ENCODE peak calls at places on chromosomes 13 and 19, in eight cellular contexts. N is hepatocyte, I is mesothelial cell of epicardium, G is GM12865, B is adrenal gland, L is AG09309, M is body of pancreas, A is ascending aorta. J is an unnamed sample.

GRCh38 chr13:65829241-65830008 is 1400.7 kb downstream of the PCDH9 start:
- DNase-seq in N (no peak), I (no peak), G (no peak), B (no peak), L (no peak), M (no peak), A (no peak), J (no peak)

GRCh38 chr13:27425151-27425917 is 915 bp downstream of the GTF3A start:
- DNase-seq in N (no peak), I (no peak), G (peak; percentile 17), B (peak; percentile 41), L (no peak), M (no peak), A (no peak), J (no peak)

GRCh38 chr13:64778002-64778401 is 2452.1 kb downstream of the PCDH9 start:
- DNase-seq in N (no peak), I (no peak), G (no peak), B (no peak), L (no peak), M (no peak), A (no peak), J (no peak)

GRCh38 chr13:94427313-94427712 is 52.2 kb downstream of the DCT start:
- DNase-seq in N (no peak), I (no peak), G (no peak), B (no peak), L (no peak), M (no peak), A (no peak), J (no peak)

GRCh38 chr19:1862424-1863307 is 713 bp downstream of the KLF16 start:
- DNase-seq in N (peak; percentile 75), I (no peak), G (peak; percentile 60), B (no peak), L (no peak), M (no peak), A (no peak), J (no peak)

GRCh38 chr19:1811472-1811894 is 593 bp downstream of the ATP8B3 start:
- DNase-seq in N (peak; percentile 87), I (no peak), G (no peak), B (peak; percentile 93), L (no peak), M (peak; percentile 80), A (peak; percentile 63), J (peak; percentile 63)

GRCh38 chr19:313169-313987 is 22.2 kb upstream of the PLPP2 start:
- DNase-seq in N (no peak), I (no peak), G (no peak), B (no peak), L (no peak), M (no peak), A (no peak), J (no peak)

GRCh38 chr13:27794075-27794691 is 1.9 kb downstream of the GSX1 start:
- DNase-seq in N (no peak), I (no peak), G (no peak), B (no peak), L (no peak), M (no peak), A (no peak), J (no peak)

GRCh38 chr13:110262082-110262436 is 44.9 kb downstream of the COL4A1 start:
- DNase-seq in N (no peak), I (no peak), G (no peak), B (no peak), L (no peak), M (no peak), A (no peak), J (no peak)

GRCh38 chr19:662962-663681 is at the start of gene RNF126:
- DNase-seq in N (peak; percentile 96), I (peak; percentile 84), G (peak; percentile 97), B (peak; percentile 92), L (peak; percentile 51), M (peak; percentile 95), A (peak; percentile 66), J (peak; percentile 82)

GRCh38 chr13:90107658-90108057 is 1239.8 kb upstream of the MIR17HG start:
- DNase-seq in N (no peak), I (no peak), G (no peak), B (no peak), L (no peak), M (no peak), A (no peak), J (no peak)

GRCh38 chr19:48868196-48868886 is at the start of gene PLEKHA4:
- DNase-seq in N (peak; percentile 67), I (no peak), G (no peak), B (peak; percentile 82), L (no peak), M (peak; percentile 59), A (no peak), J (no peak)

DNA sequence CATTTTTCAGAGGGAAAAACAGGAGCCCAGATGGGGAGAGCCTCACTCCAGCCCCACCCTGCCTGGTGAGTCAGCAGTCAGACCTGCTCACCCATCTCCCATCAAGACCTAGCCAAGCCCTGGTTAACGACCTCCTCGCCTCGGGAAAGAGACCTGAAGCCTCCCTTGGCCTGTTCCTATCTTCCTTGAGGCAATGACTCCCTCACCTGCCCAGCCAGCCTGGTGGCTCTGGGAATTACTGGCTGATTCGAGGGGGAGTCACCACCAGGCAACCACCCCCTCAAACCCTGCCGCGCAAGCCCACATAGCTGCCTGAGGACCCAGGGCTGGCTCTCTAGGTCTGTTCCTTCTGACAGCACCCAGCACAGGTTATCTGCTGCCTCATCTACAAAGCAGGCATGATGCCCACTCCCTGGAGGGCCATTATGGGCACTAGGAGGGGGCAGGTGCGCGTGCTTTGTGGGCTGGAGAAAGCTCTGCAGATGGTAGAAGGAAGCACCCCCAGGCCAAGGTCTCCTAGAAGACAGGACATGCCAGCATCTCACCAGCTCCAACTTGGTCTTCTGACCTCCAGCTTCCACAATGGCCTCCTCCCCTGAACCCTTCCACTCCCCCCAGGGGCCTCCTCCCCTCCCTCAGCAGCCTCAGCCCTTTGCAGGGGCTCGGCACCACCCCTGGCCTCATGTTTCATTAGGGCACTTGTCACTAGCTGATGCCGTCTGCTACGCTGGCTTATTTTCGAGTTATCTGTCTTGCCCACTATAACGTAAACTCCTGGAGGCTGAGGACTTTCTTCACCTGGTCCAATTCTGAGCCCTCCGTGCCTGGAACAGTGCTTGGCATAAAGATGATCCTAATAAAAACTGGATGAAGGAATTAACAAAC is 10.4 kb downstream of the DEDD2 start:
- DNase-seq in N (no peak), I (no peak), G (no peak), B (no peak), L (no peak), M (no peak), A (no peak), J (no peak)
- TF ChIP-seq CTCF in N (no peak), I (no peak), G (no peak), B (no peak), L (no peak), M (no peak), A (no peak), J (no peak)

DNA sequence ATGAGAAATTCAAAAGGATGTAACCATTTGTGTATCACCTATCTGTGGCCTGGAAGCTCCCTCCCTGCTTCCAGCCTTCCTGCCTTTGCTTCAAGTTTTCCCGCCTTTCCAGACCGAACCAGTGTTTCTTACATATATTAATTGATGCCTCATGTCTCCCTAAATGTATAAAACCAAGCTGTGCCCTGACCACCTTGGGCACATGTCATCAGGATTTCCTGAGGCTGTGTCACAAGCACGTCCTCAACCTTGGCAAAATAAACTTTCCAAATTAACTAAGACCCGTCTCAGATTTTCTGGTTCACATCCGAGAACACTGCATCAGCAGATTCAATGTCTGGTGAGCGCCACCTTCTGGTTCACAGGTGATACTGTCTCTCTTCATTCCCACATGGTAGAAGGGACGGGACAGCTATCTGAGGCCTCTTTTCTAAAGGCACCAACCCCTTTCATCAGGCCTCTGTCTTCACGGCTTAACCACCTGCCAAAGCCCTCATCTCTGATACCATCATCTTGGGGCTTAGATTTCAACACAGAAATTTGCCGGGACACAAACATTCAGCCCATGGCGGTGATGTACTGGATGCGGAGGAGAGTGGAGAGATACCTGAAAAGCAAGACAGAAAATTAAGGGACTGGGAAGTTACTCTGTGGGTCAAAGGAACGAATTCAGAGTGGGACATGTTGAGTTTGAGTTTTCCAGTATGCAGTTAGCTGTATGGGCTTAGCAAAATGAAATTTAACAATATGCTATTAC is 58.7 kb upstream of the PABPC3 start:
- DNase-seq in N (peak; percentile 77), I (peak; percentile 66), G (peak; percentile 75), B (peak; percentile 45), L (peak; percentile 24), M (peak; percentile 71), A (no peak), J (no peak)
- TF ChIP-seq CTCF in N (peak; percentile 81), I (peak; percentile 70), G (peak; percentile 78), B (peak; percentile 74), L (peak; percentile 78), M (peak; percentile 78), A (peak; percentile 72), J (no peak)

DNA sequence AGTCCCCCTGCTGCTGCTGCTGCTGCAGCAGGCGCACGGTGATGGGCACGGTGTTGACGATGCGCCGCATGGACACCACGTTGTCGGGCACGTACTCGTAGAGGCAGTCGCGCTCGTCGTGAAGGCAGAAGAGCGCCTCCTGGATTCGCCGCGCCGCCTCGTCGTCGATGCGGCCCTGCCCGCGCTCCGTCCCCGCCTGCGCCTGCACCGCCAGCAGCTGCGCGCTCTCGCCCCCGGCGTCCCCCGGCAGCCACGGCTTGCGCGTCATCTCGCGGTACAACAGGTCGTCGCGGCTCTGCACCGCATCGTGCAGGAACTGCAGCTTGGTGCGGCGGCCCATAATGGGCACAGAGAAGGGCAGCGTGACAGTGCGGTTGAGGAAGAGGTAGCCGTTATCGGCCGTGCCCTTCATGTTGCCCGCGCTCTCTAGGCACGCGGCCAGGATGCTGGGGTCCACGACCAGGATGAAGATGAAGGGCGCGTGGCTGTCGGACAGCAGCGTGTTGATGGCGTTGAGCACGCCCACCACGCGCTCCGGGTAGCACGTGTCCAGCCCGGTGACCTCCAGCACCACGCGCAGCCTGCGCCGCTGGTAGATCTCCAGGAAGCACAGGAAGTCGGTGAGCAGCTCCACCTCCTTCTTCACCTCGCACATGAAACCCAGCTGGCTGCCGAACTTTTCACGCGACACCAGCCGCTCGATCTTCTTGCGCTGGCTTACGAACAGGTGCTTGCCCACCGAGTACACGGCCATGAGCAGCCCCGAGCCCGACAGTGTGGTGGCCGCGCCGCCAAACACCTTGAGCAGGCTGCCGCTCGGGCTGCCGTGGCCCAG is 8.1 kb downstream of the NKPD1 start:
- DNase-seq in N (peak; percentile 45), I (no peak), G (peak; percentile 47), B (peak; percentile 74), L (no peak), M (peak; percentile 54), A (no peak), J (no peak)
- TF ChIP-seq CTCF in N (no peak), I (no peak), G (no peak), B (no peak), L (no peak), M (no peak), A (no peak), J (no peak)

DNA sequence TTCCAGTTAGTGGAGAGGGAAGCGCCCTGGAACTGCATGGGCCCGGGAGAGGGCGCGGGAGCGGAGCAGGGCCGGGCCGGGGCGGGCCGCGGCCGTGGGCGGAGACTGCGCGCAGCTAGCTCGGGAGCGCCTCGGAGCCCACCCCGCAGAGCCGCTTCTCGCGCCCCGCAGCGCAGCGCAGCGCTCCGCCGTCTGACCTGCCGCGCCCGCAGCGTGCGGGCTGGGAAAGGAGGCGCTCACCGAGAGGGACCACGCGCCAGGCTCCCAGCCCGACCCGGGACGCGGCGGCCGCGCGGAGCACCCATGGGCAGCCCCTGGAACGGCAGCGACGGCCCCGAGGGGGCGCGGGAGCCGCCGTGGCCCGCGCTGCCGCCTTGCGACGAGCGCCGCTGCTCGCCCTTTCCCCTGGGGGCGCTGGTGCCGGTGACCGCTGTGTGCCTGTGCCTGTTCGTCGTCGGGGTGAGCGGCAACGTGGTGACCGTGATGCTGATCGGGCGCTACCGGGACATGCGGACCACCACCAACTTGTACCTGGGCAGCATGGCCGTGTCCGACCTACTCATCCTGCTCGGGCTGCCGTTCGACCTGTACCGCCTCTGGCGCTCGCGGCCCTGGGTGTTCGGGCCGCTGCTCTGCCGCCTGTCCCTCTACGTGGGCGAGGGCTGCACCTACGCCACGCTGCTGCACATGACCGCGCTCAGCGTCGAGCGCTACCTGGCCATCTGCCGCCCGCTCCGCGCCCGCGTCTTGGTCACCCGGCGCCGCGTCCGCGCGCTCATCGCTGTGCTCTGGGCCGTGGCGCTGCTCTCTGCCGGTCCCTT is at the start of gene MLNR:
- DNase-seq in N (peak; percentile 46), I (peak; percentile 56), G (peak; percentile 11), B (peak; percentile 25), L (no peak), M (peak; percentile 18), A (no peak), J (no peak)
- TF ChIP-seq CTCF in N (peak; percentile 18), I (no peak), G (peak; percentile 29), B (peak; percentile 13), L (peak; percentile 5), M (no peak), A (no peak), J (no peak)